ENCODE peak calls at places on chromosomes 2 and 18, in nine cellular contexts. Z is thoracic aorta; U is uterus; N is NCI-H774; I is pulmonary artery endothelial cell; V is psoas muscle; G is GM19239; D is HT-29; W is stimulated activated CD4-positive, alpha-beta T cell treated with anti-CD3 and anti-CD28 coated beads, Interleukin-2, amount 100 ng/mL, for 48 hours. Q is an unnamed sample.

GRCh38 chr2:42421601-42422252 is 60.7 kb upstream of the COX7A2L start:
- DNase-seq in Z (no peak), U (no peak), N (no peak), I (no peak), V (no peak), G (no peak), D (no peak), W (no peak), Q (no peak)

GRCh38 chr2:42141687-42142475 is 27.3 kb upstream of the EML4 start:
- DNase-seq in Z (no peak), U (peak; percentile 69), N (peak; percentile 47), I (peak; percentile 13), V (no peak), G (no peak), D (peak; percentile 62), W (no peak), Q (peak; percentile 31)

GRCh38 chr18:9736942-9737813 is 29.1 kb downstream of the RAB31 start:
- DNase-seq in Z (no peak), U (no peak), N (peak; percentile 57), I (no peak), V (no peak), G (no peak), D (peak; percentile 66), W (no peak), Q (no peak)

GRCh38 chr18:78528437-78529228 is 451.0 kb upstream of the SALL3 start:
- DNase-seq in Z (no peak), U (no peak), N (peak; percentile 20), I (no peak), V (no peak), G (no peak), D (no peak), W (no peak), Q (no peak)

GRCh38 chr18:76686737-76687231 is 135.6 kb upstream of the ZNF236 start:
- DNase-seq in Z (no peak), U (peak; percentile 94), N (peak; percentile 45), I (no peak), V (peak; percentile 66), G (no peak), D (peak; percentile 53), W (peak; percentile 7), Q (no peak)

GRCh38 chr2:96092580-96092877 is 23.8 kb downstream of the ADRA2B start:
- DNase-seq in Z (no peak), U (peak; percentile 9), N (no peak), I (no peak), V (no peak), G (no peak), D (no peak), W (no peak), Q (no peak)

GRCh38 chr2:125711081-125711480 is 944.9 kb upstream of the GYPC start:
- DNase-seq in Z (no peak), U (no peak), N (no peak), I (no peak), V (no peak), G (no peak), D (peak; percentile 19), W (no peak), Q (no peak)

GRCh38 chr2:3664925-3665324 is 6.9 kb downstream of the ALLC start:
- DNase-seq in Z (no peak), U (no peak), N (no peak), I (no peak), V (no peak), G (no peak), D (peak; percentile 71), W (no peak), Q (no peak)

GRCh38 chr2:174939046-174939445 is 66.1 kb downstream of the CHN1 start:
- DNase-seq in Z (no peak), U (no peak), N (no peak), I (no peak), V (no peak), G (no peak), D (no peak), W (no peak), Q (no peak)

GRCh38 chr18:62979172-62979571 is 263.8 kb downstream of the PHLPP1 start:
- DNase-seq in Z (no peak), U (peak; percentile 36), N (peak; percentile 52), I (no peak), V (peak; percentile 50), G (no peak), D (no peak), W (no peak), Q (peak; percentile 43)

GRCh38 chr2:206064077-206064476 is 21.9 kb downstream of the INO80D start:
- DNase-seq in Z (no peak), U (no peak), N (no peak), I (no peak), V (no peak), G (no peak), D (no peak), W (no peak), Q (no peak)

GRCh38 chr2:30078521-30078920 is 68.3 kb upstream of the YPEL5 start:
- DNase-seq in Z (no peak), U (no peak), N (no peak), I (no peak), V (no peak), G (no peak), D (no peak), W (no peak), Q (no peak)

GRCh38 chr2:73295751-73296400 is 2.5 kb upstream of the EGR4 start:
- DNase-seq in Z (no peak), U (no peak), N (no peak), I (no peak), V (no peak), G (no peak), D (peak; percentile 15), W (no peak), Q (no peak)

GRCh38 chr2:98543214-98543613 is 65.1 kb downstream of the COA5 start:
- DNase-seq in Z (no peak), U (no peak), N (no peak), I (no peak), V (no peak), G (no peak), D (no peak), W (no peak), Q (no peak)

GRCh38 chr2:91442246-91442905 is 2750.9 kb downstream of the RPIA start:
- DNase-seq in Z (no peak), U (no peak), N (no peak), I (no peak), V (peak; percentile 27), G (peak; percentile 5), D (no peak), W (no peak), Q (no peak)

GRCh38 chr2:231688616-231689508 is 19.5 kb upstream of the PTMA start:
- DNase-seq in Z (no peak), U (no peak), N (no peak), I (no peak), V (peak; percentile 69), G (no peak), D (no peak), W (no peak), Q (peak; percentile 82)

GRCh38 chr2:119753930-119754321 is 5.8 kb upstream of the PTPN4 start:
- DNase-seq in Z (no peak), U (no peak), N (no peak), I (no peak), V (no peak), G (no peak), D (no peak), W (no peak), Q (no peak)

GRCh38 chr18:77073336-77074093 is 59.1 kb downstream of the MBP start:
- DNase-seq in Z (no peak), U (no peak), N (no peak), I (no peak), V (no peak), G (no peak), D (no peak), W (no peak), Q (no peak)

GRCh38 chr2:216559625-216560156 is 61.0 kb downstream of the RPL37A start:
- DNase-seq in Z (no peak), U (no peak), N (no peak), I (no peak), V (no peak), G (no peak), D (no peak), W (no peak), Q (no peak)

GRCh38 chr2:188668017-188668663 is 306.0 kb upstream of the COL3A1 start:
- DNase-seq in Z (no peak), U (peak; percentile 37), N (no peak), I (no peak), V (no peak), G (no peak), D (no peak), W (no peak), Q (no peak)

GRCh38 chr2:120291464-120292311 is 39.0 kb downstream of the RALB start:
- DNase-seq in Z (no peak), U (no peak), N (no peak), I (no peak), V (no peak), G (no peak), D (peak; percentile 66), W (no peak), Q (no peak)

GRCh38 chr2:189566046-189566445 is 14.5 kb downstream of the SLC40A1 start:
- DNase-seq in Z (no peak), U (no peak), N (no peak), I (no peak), V (no peak), G (no peak), D (no peak), W (no peak), Q (no peak)